ENCODE peak calls at places on chromosomes 16 and 17, in nine cellular contexts. G is IMR-90, X is A549, M is stomach, V is HCT116, Q is right lobe of liver, R is lower leg skin, Z is body of pancreas, L is tibial nerve. C is an unnamed sample.

GRCh38 chr17:48150602-48151001 is 43.0 kb downstream of the SNX11 start:
- DNase-seq in G (no peak), X (no peak), M (no peak), V (no peak), Q (no peak), R (no peak), Z (no peak), L (no peak), C (no peak)

GRCh38 chr17:62650587-62650986 is 23.1 kb downstream of the MRC2 start:
- DNase-seq in G (no peak), X (no peak), M (no peak), V (no peak), Q (no peak), R (no peak), Z (no peak), L (no peak), C (no peak)

GRCh38 chr17:63350364-63350763 is 95.7 kb downstream of the CYB561 start:
- DNase-seq in G (no peak), X (no peak), M (no peak), V (no peak), Q (no peak), R (no peak), Z (no peak), L (no peak), C (no peak)

GRCh38 chr16:50396770-50397525 is 28.2 kb upstream of the BRD7 start:
- DNase-seq in G (peak), X (peak), M (no peak), V (peak), Q (no peak), R (peak), Z (no peak), L (no peak), C (no peak)

GRCh38 chr16:5059386-5060072 is 6.2 kb downstream of the C16orf89 start:
- DNase-seq in G (no peak), X (no peak), M (no peak), V (no peak), Q (no peak), R (no peak), Z (no peak), L (no peak), C (peak)

GRCh38 chr16:86319871-86320270 is 190.5 kb upstream of the FOXF1 start:
- DNase-seq in G (peak), X (no peak), M (no peak), V (no peak), Q (no peak), R (no peak), Z (no peak), L (no peak), C (no peak)

GRCh38 chr17:39094607-39095308 is 56.7 kb downstream of the PLXDC1 start:
- DNase-seq in G (no peak), X (no peak), M (no peak), V (no peak), Q (no peak), R (no peak), Z (no peak), L (no peak), C (no peak)

GRCh38 chr17:82021728-82022309 is 859 bp downstream of the CENPX start:
- DNase-seq in G (no peak), X (no peak), M (no peak), V (no peak), Q (no peak), R (no peak), Z (no peak), L (no peak), C (no peak)

GRCh38 chr16:82241469-82242052 is 71.5 kb upstream of the MPHOSPH6 start:
- DNase-seq in G (no peak), X (no peak), M (no peak), V (no peak), Q (no peak), R (no peak), Z (no peak), L (no peak), C (no peak)

GRCh38 chr17:41322264-41322902 is 6.9 kb upstream of the KRTAP17-1 start:
- DNase-seq in G (peak), X (peak), M (no peak), V (peak), Q (no peak), R (no peak), Z (no peak), L (no peak), C (no peak)

GRCh38 chr17:63702223-63702577 is 2.3 kb upstream of the LIMD2 start:
- DNase-seq in G (no peak), X (no peak), M (peak), V (no peak), Q (no peak), R (no peak), Z (no peak), L (no peak), C (peak)

GRCh38 chr17:67068999-67069398 is 24.6 kb downstream of the CACNG1 start:
- DNase-seq in G (peak), X (no peak), M (no peak), V (no peak), Q (no peak), R (no peak), Z (no peak), L (no peak), C (no peak)

GRCh38 chr16:55225972-55226542 is 97.9 kb upstream of the IRX6 start:
- DNase-seq in G (no peak), X (no peak), M (no peak), V (no peak), Q (no peak), R (no peak), Z (no peak), L (no peak), C (no peak)

GRCh38 chr16:2009302-2009711 is 314 bp downstream of the ZNF598 start:
- DNase-seq in G (no peak), X (no peak), M (no peak), V (no peak), Q (peak), R (no peak), Z (no peak), L (no peak), C (peak)

GRCh38 chr16:2007081-2007836 is 2.4 kb downstream of the ZNF598 start:
- DNase-seq in G (no peak), X (no peak), M (no peak), V (no peak), Q (no peak), R (no peak), Z (peak), L (no peak), C (peak)

GRCh38 chr16:2006317-2006716 is 3.3 kb downstream of the ZNF598 start:
- DNase-seq in G (no peak), X (no peak), M (no peak), V (no peak), Q (no peak), R (no peak), Z (no peak), L (no peak), C (peak)

GRCh38 chr16:2008631-2009301 is 855 bp downstream of the ZNF598 start:
- DNase-seq in G (peak), X (no peak), M (no peak), V (no peak), Q (peak), R (no peak), Z (peak), L (no peak), C (peak)

DNA sequence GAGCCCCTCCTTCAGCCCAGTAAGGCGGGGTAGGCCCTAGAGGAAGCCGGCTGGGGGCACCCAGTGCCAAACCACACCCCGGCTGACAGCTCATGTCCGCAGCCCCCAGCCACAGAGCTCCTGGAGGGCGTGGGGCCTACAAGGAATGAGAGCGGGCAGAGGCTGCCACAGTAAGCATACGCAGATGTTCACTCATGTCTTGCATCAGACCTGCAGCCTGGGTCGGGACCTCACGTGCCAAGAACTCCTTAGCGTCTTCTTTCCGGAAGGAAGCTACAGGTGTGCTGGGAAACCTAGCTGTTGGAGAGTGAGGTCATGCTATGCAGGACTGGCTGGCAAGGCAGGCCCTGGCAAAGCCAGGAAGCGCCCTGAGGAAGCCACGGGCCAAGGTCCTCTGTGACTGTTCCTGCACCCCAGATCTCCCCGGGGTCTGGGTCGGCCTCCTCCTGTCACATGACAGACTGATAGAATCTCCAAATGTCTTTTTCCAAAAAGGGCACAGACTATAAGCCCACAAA is 1.6 kb downstream of the ZNF598 start:
- DNase-seq in G (peak), X (no peak), M (no peak), V (no peak), Q (no peak), R (peak), Z (peak), L (peak), C (peak)
- TF ChIP-seq POLR2A in G (no peak), X (no peak), M (no peak), V (no peak), Q (no peak), R (no peak), Z (peak), L (no peak), C (no peak)

GRCh38 chr16:22007509-22008214 is at the start of gene MOSMO:
- DNase-seq in G (peak), X (peak), M (peak), V (no peak), Q (peak), R (peak), Z (peak), L (peak), C (peak)
- TF ChIP-seq POLR2A in G (peak), X (peak), M (no peak), V (no peak), Q (peak), R (no peak), Z (peak), L (peak), C (no peak)

DNA sequence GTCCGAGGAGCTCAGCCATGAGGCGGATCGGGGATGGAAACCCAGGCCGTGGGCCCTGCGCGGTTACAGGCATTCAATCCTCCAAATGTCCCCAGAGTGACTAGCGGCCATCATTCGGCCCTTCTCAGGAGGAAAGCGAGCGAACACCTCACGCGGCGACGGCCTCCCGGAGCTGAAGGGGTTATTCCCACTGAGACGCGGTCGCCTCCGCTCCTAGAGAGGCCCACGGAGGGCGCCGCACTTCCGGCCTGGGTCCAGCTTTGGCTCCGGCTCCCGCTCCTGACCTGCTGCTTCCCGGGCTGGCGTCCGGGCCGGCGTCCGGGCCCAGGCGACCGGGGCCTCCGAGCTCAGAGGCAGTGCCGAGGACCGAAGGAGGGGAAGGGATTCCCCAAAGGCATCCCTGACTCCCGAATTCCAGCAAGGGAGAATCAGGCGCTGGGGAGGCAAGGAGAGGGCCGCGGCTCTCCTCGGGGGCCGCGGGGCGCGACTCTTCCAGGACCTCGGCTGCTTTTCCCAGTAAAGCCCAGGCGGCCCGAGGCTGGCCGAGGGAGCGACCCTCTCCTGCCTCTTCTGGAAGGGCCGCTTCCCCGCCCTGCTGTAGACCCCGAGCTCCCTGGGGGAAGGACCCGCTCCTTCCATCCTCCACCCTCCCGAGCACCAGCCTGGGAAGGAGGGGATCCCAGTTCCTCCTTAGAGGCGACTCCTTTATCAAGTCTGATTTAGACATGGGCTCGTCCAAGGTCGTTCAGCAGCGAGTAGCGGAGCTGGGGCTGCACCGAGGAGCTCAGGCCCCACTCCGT is 18.6 kb upstream of the ZNF629 start:
- DNase-seq in G (peak), X (peak), M (peak), V (peak), Q (peak), R (peak), Z (peak), L (peak), C (peak)
- TF ChIP-seq POLR2A in G (peak), X (peak), M (no peak), V (peak), Q (peak), R (no peak), Z (peak), L (peak), C (no peak)

GRCh38 chr17:44924107-44924544 is 8.8 kb upstream of the GFAP start:
- DNase-seq in G (no peak), X (no peak), M (no peak), V (no peak), Q (no peak), R (no peak), Z (no peak), L (no peak), C (peak)
- TF ChIP-seq POLR2A in G (no peak), X (no peak), M (no peak), V (no peak), Q (no peak), R (no peak), Z (no peak), L (no peak), C (no peak)

GRCh38 chr16:2152695-2153506 is 2.7 kb upstream of the TRAF7 start:
- DNase-seq in G (no peak), X (no peak), M (peak), V (no peak), Q (peak), R (no peak), Z (peak), L (no peak), C (peak)
- TF ChIP-seq POLR2A in G (peak), X (peak), M (no peak), V (peak), Q (no peak), R (no peak), Z (no peak), L (no peak), C (no peak)

GRCh38 chr16:67528870-67529638 is 425 bp downstream of the RIPOR1 start:
- DNase-seq in G (peak), X (peak), M (no peak), V (no peak), Q (peak), R (no peak), Z (peak), L (no peak), C (peak)
- TF ChIP-seq POLR2A in G (no peak), X (peak), M (no peak), V (peak), Q (peak), R (no peak), Z (peak), L (no peak), C (peak)

GRCh38 chr16:67246081-67246944 is 968 bp downstream of the FHOD1 start:
- DNase-seq in G (peak), X (peak), M (peak), V (peak), Q (peak), R (peak), Z (peak), L (no peak), C (peak)
- TF ChIP-seq POLR2A in G (peak), X (peak), M (no peak), V (no peak), Q (no peak), R (no peak), Z (no peak), L (no peak), C (no peak)

GRCh38 chr16:527015-527903 is at the start of gene CAPN15:
- DNase-seq in G (peak), X (peak), M (peak), V (peak), Q (peak), R (peak), Z (peak), L (peak), C (peak)

GRCh38 chr16:531494-532125 is 4.1 kb downstream of the CAPN15 start:
- DNase-seq in G (no peak), X (no peak), M (no peak), V (no peak), Q (no peak), R (no peak), Z (no peak), L (no peak), C (no peak)

GRCh38 chr16:528111-529011 is 849 bp downstream of the CAPN15 start:
- DNase-seq in G (peak), X (no peak), M (peak), V (no peak), Q (no peak), R (peak), Z (peak), L (no peak), C (peak)

GRCh38 chr16:530111-530817 is 2.8 kb downstream of the CAPN15 start:
- DNase-seq in G (no peak), X (no peak), M (no peak), V (no peak), Q (no peak), R (no peak), Z (peak), L (no peak), C (no peak)

DNA sequence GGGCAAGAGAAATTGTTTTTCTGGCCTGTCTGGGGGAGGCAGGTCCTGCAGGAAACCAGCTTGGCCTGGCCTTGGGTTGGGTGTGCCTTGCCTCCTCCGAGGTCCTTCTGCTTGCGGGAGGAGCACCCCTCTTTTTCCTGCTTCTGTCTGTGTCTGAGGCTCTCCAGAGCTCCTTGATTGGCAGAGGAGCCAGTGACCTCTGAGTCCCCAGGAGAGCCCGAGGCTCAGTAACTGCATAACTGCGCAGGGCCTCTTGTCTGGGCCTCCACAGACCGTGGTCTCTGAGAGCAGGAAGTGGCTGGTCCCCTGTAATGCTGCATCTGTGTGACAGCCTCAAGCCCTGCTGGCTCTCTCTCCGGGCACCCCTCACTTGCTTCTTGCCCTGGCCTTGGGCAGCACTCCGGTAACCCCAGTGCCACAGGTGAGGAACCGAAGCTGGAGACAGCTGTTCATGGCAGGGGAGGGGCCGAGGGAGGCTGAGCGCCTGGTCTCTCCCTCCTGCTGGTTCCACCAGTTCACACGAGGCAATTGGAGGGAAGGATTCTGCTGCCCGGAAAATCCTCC is 1.6 kb downstream of the CAPN15 start:
- DNase-seq in G (no peak), X (no peak), M (no peak), V (no peak), Q (no peak), R (no peak), Z (peak), L (no peak), C (no peak)
- TF ChIP-seq POLR2A in G (no peak), X (no peak), M (no peak), V (no peak), Q (no peak), R (no peak), Z (no peak), L (no peak), C (no peak)

DNA sequence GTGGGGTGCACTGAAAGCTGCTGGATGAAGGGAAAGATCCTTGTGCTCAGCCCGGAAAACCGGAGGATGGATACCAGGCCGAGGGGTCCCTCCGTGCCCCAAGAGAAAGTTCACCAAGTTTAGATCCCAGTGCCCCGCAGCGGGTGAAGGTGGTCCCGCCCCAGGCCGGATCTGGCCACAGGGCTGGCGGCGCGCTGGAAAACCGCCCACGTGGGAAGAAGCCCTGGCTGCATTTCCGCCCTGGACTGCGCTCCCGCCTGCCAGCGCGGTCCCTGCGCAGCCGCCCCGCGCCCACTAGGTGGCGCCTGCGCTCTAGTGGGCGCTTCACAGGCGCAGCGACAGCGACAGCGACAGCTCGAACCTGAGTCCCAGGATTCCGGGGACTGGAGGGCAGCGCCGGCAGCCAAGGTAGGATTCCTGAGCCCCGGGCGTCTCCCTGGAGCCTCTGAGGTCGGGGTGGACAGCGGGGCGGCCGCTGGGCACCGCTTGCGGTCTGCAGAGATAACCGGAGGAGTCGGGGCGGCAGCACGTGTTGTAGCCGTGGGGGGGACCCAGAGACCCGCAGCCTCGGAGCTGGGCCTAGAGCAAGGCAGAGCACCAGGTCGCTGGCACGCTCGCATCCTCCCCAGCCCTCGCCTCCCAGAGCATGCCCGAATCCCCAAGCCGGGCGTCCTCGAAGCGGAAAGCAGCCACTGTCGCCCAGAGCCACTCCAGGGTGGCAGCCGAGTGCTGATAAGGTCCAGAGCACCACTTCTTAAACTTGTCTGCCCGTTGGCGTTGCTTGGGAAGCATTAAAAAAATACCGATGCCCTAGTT is at the start of gene CHD9:
- DNase-seq in G (peak), X (peak), M (peak), V (peak), Q (peak), R (peak), Z (peak), L (peak), C (peak)
- TF ChIP-seq POLR2A in G (no peak), X (peak), M (no peak), V (peak), Q (peak), R (no peak), Z (peak), L (no peak), C (no peak)